ENCODE peak calls at places on chromosomes 11 and 22, in four cellular contexts. J, S, U and E are unnamed samples. For H3K27me3, the result is how much of the 10 kb centered on the place peaks cover.

GRCh38 chr22:30344447-30345200 is 12.1 kb downstream of the SF3A1 start:
- DNase-seq in J (no peak), S (no peak), U (no peak), E (no peak)

GRCh38 chr11:61897387-61898246 is 6.3 kb upstream of the FADS3 start:
- DNase-seq in J (peak), S (peak), U (peak), E (peak)

GRCh38 chr22:38524434-38524833 is 18.3 kb upstream of the DDX17 start:
- DNase-seq in J (no peak), S (no peak), U (no peak), E (no peak)

GRCh38 chr22:30396871-30397655 is at the start of gene SEC14L2:
- DNase-seq in J (peak), S (peak), U (no peak), E (peak)

GRCh38 chr11:114321621-114322257 is 25.5 kb downstream of the NNMT start:
- DNase-seq in J (no peak), S (no peak), U (no peak), E (no peak)

GRCh38 chr11:69691449-69691848 is 12.4 kb downstream of the FGF19 start:
- DNase-seq in J (no peak), S (no peak), U (no peak), E (no peak)

GRCh38 chr11:70603756-70604211 is 205.5 kb downstream of the CTTN start:
- DNase-seq in J (no peak), S (no peak), U (no peak), E (no peak)

GRCh38 chr11:65863889-65864757 is 3.9 kb downstream of the MUS81 start:
- DNase-seq in J (no peak), S (no peak), U (no peak), E (no peak)

GRCh38 chr11:57566035-57566504 is 1.4 kb downstream of the UBE2L6 start:
- DNase-seq in J (peak), S (peak), U (peak), E (peak)

GRCh38 chr11:103055174-103055890 is 36.6 kb downstream of the DCUN1D5 start:
- DNase-seq in J (peak), S (peak), U (no peak), E (no peak)

GRCh38 chr11:131027501-131027900 is 111.2 kb upstream of the SNX19 start:
- DNase-seq in J (no peak), S (no peak), U (no peak), E (no peak)

GRCh38 chr11:63614136-63614664 is at the start of gene PLAAT3:
- DNase-seq in J (peak), S (peak), U (peak), E (no peak)

GRCh38 chr11:16392646-16393045 is 36.3 kb upstream of the SOX6 start:
- DNase-seq in J (no peak), S (no peak), U (no peak), E (no peak)

GRCh38 chr11:108131993-108132392 is 10.6 kb downstream of the ACAT1 start:
- DNase-seq in J (no peak), S (no peak), U (no peak), E (no peak)

GRCh38 chr11:112797072-112797471 is 164.1 kb upstream of the NCAM1 start:
- DNase-seq in J (no peak), S (peak), U (no peak), E (no peak)

GRCh38 chr11:40168461-40168860 is 1291.0 kb downstream of the LRRC4C start:
- DNase-seq in J (no peak), S (no peak), U (no peak), E (no peak)

GRCh38 chr11:22670803-22671202 is 4.4 kb downstream of the GAS2 start:
- DNase-seq in J (peak), S (peak), U (no peak), E (no peak)

GRCh38 chr11:111528557-111528956 is 12.0 kb upstream of the LAYN start:
- DNase-seq in J (no peak), S (no peak), U (no peak), E (no peak)

GRCh38 chr22:24416095-24416494 is 11.3 kb upstream of the ADORA2A start:
- DNase-seq in J (no peak), S (no peak), U (no peak), E (no peak)

GRCh38 chr11:109000531-109000930 is 335.7 kb downstream of the DDX10 start:
- DNase-seq in J (no peak), S (no peak), U (no peak), E (no peak)

GRCh38 chr11:59674291-59674690 is 5.5 kb upstream of the PATL1 start:
- DNase-seq in J (no peak), S (no peak), U (no peak), E (no peak)

GRCh38 chr11:27701262-27702105 is 1.2 kb upstream of the BDNF start:
- DNase-seq in J (peak), S (peak), U (peak), E (no peak)
- TF ChIP-seq CTCF in J (peak), S (peak), U (peak), E (no peak)

GRCh38 chr11:10233581-10233980 is 60.4 kb downstream of the SBF2 start:
- DNase-seq in J (no peak), S (peak), U (no peak), E (no peak)
- H3K27me3 ChIP-seq in J (under half), S (under half), U (under half), E (under half)

GRCh38 chr22:20178922-20179227 is 28.0 kb upstream of the CCDC188 start:
- DNase-seq in J (no peak), S (no peak), U (no peak), E (no peak)

GRCh38 chr22:20179455-20180244 is 28.8 kb upstream of the CCDC188 start:
- DNase-seq in J (no peak), S (no peak), U (no peak), E (no peak)

GRCh38 chr22:20181194-20181931 is 30.5 kb upstream of the CCDC188 start:
- DNase-seq in J (no peak), S (no peak), U (no peak), E (no peak)

GRCh38 chr22:20180640-20181039 is 29.8 kb upstream of the CCDC188 start:
- DNase-seq in J (no peak), S (no peak), U (no peak), E (no peak)

GRCh38 chr22:20180245-20180630 is 29.4 kb upstream of the CCDC188 start:
- DNase-seq in J (no peak), S (no peak), U (no peak), E (no peak)
- TF ChIP-seq CTCF in J (peak), S (peak), U (peak), E (no peak)

GRCh38 chr22:50089231-50090140 is at the start of gene MOV10L1:
- DNase-seq in J (no peak), S (no peak), U (no peak), E (no peak)

GRCh38 chr22:50090141-50090714 is 422 bp downstream of the MOV10L1 start:
- DNase-seq in J (no peak), S (no peak), U (no peak), E (no peak)

GRCh38 chr22:50092342-50092741 is 2.5 kb downstream of the MOV10L1 start:
- DNase-seq in J (no peak), S (no peak), U (no peak), E (no peak)

GRCh38 chr22:50088096-50088495 is 1.7 kb upstream of the MOV10L1 start:
- DNase-seq in J (no peak), S (no peak), U (no peak), E (no peak)

DNA sequence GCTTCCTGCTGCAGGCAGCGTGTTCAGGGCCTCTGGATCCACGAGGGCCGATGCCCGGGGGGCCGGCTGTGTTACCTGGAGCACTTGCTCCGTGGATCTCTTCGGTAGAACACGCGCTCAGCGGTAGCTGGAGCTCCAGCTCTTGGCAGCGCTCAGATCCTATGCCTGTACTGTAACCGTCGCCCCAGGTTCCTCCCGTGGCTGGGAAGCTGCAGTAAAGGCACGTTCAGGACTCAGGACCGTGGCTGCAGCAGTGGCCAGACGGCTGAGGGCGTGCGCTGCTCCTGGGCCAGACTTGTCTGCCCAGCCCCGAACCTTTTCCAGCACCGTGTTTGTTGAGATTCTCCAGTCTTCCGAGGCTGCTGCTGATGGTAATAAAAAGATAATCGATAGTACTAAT is 1.3 kb downstream of the MOV10L1 start:
- DNase-seq in J (no peak), S (no peak), U (no peak), E (no peak)
- H3K27me3 ChIP-seq in J (under half), S (under half), U (under half), E (under half)

GRCh38 chr11:75270896-75271415 is 30.4 kb downstream of the TPBGL start:
- DNase-seq in J (no peak), S (no peak), U (no peak), E (peak)
- TF ChIP-seq CTCF in J (peak), S (peak), U (peak), E (peak)